ENCODE peak calls at places on chromosome 6, in nine cellular contexts. Q is left kidney; R is fibroblast of lung; C is fibroblast of mammary gland; M is HuH-7.5; X is iPS-NIHi11; N is heart left ventricle; K is activated naive CD4-positive, alpha-beta T cell treated with Interleukin-2 at 50 U/mL for 16 hours; W is H4. G is an unnamed sample.

GRCh38 chr6:32431142-32431541 is 8.5 kb upstream of the HLA-DRA start:
- DNase-seq in Q (no peak), R (no peak), C (no peak), M (no peak), X (no peak), N (no peak), K (no peak), W (no peak), G (no peak)

GRCh38 chr6:156977527-156978291 is 200.5 kb downstream of the ARID1B start:
- DNase-seq in Q (no peak), R (peak; percentile 53), C (peak; percentile 77), M (no peak), X (no peak), N (no peak), K (no peak), W (peak; percentile 64), G (no peak)

GRCh38 chr6:41836022-41836659 is 48.6 kb downstream of the TOMM6 start:
- DNase-seq in Q (no peak), R (peak; percentile 23), C (peak; percentile 15), M (no peak), X (no peak), N (no peak), K (no peak), W (no peak), G (no peak)

GRCh38 chr6:34888874-34889555 is at the start of gene ANKS1A:
- DNase-seq in Q (peak; percentile 94), R (peak; percentile 27), C (peak; percentile 20), M (peak; percentile 72), X (peak; percentile 91), N (peak; percentile 91), K (peak; percentile 91), W (peak; percentile 51), G (no peak)

GRCh38 chr6:25556516-25556915 is 95.5 kb upstream of the SCGN start:
- DNase-seq in Q (peak; percentile 89), R (peak; percentile 80), C (peak; percentile 80), M (peak; percentile 23), X (peak; percentile 73), N (peak; percentile 78), K (peak; percentile 77), W (peak; percentile 69), G (peak; percentile 51)

GRCh38 chr6:7535498-7535897 is 6.0 kb upstream of the DSP start:
- DNase-seq in Q (no peak), R (no peak), C (peak; percentile 54), M (no peak), X (no peak), N (no peak), K (no peak), W (no peak), G (no peak)

GRCh38 chr6:13989424-13990144 is 64.8 kb downstream of the RNF182 start:
- DNase-seq in Q (no peak), R (peak; percentile 21), C (peak; percentile 8), M (no peak), X (no peak), N (no peak), K (no peak), W (no peak), G (no peak)

GRCh38 chr6:166922937-166923336 is 33.4 kb downstream of the RNASET2 start:
- DNase-seq in Q (no peak), R (no peak), C (no peak), M (no peak), X (no peak), N (no peak), K (no peak), W (no peak), G (no peak)

GRCh38 chr6:8013763-8014162 is 50.4 kb downstream of the BLOC1S5 start:
- DNase-seq in Q (no peak), R (no peak), C (no peak), M (no peak), X (no peak), N (no peak), K (no peak), W (no peak), G (no peak)

GRCh38 chr6:67393356-67393755 is 1241.7 kb upstream of the ADGRB3 start:
- DNase-seq in Q (no peak), R (no peak), C (peak; percentile 4), M (no peak), X (no peak), N (no peak), K (no peak), W (no peak), G (no peak)

GRCh38 chr6:150683320-150683719 is 83.6 kb downstream of the PLEKHG1 start:
- DNase-seq in Q (peak; percentile 31), R (no peak), C (no peak), M (no peak), X (no peak), N (no peak), K (no peak), W (no peak), G (no peak)

GRCh38 chr6:106913676-106914280 is 60.8 kb downstream of the CD24 start:
- DNase-seq in Q (peak; percentile 45), R (no peak), C (no peak), M (no peak), X (no peak), N (no peak), K (no peak), W (no peak), G (no peak)

GRCh38 chr6:113936093-113936934 is 34.6 kb downstream of the HDAC2 start:
- DNase-seq in Q (peak; percentile 82), R (peak; percentile 76), C (peak; percentile 72), M (peak; percentile 26), X (peak; percentile 42), N (no peak), K (no peak), W (peak; percentile 25), G (peak; percentile 32)

GRCh38 chr6:31945507-31946369 is at the start of gene CFB:
- DNase-seq in Q (peak; percentile 40), R (peak; percentile 85), C (peak; percentile 88), M (peak; percentile 84), X (peak; percentile 77), N (no peak), K (no peak), W (peak; percentile 77), G (no peak)

GRCh38 chr6:135936606-135937005 is 85.1 kb downstream of the PDE7B start:
- DNase-seq in Q (no peak), R (peak; percentile 97), C (peak; percentile 99), M (no peak), X (no peak), N (no peak), K (no peak), W (peak; percentile 17), G (no peak)

GRCh38 chr6:12077021-12077420 is 64.9 kb downstream of the HIVEP1 start:
- DNase-seq in Q (no peak), R (no peak), C (no peak), M (no peak), X (no peak), N (no peak), K (no peak), W (no peak), G (no peak)

GRCh38 chr6:15444881-15445280 is 199.0 kb downstream of the JARID2 start:
- DNase-seq in Q (peak; percentile 77), R (peak; percentile 37), C (no peak), M (no peak), X (no peak), N (no peak), K (no peak), W (peak; percentile 72), G (no peak)

GRCh38 chr6:35092362-35093117 is 48.6 kb downstream of the TCP11 start:
- DNase-seq in Q (peak; percentile 17), R (peak; percentile 44), C (peak; percentile 79), M (no peak), X (peak; percentile 7), N (no peak), K (no peak), W (no peak), G (no peak)

GRCh38 chr6:102742033-102742432 is 1348.5 kb downstream of the GRIK2 start:
- DNase-seq in Q (peak; percentile 64), R (no peak), C (no peak), M (no peak), X (no peak), N (no peak), K (no peak), W (no peak), G (no peak)

GRCh38 chr6:136889271-136890193 is 32.6 kb upstream of the SLC35D3 start:
- DNase-seq in Q (no peak), R (no peak), C (no peak), M (no peak), X (no peak), N (no peak), K (no peak), W (no peak), G (no peak)

GRCh38 chr6:137496909-137497721 is 2.9 kb upstream of the OLIG3 start:
- DNase-seq in Q (peak; percentile 17), R (no peak), C (no peak), M (no peak), X (no peak), N (no peak), K (no peak), W (no peak), G (no peak)

GRCh38 chr6:50264995-50265571 is 215.4 kb upstream of the DEFB112 start:
- DNase-seq in Q (peak; percentile 36), R (peak; percentile 38), C (no peak), M (no peak), X (peak; percentile 26), N (no peak), K (no peak), W (peak; percentile 44), G (peak; percentile 16)

GRCh38 chr6:143333749-143334520 is 116.6 kb downstream of the ADAT2 start:
- DNase-seq in Q (no peak), R (no peak), C (no peak), M (no peak), X (no peak), N (no peak), K (no peak), W (no peak), G (no peak)

GRCh38 chr6:79810878-79811277 is 136.5 kb downstream of the ELOVL4 start:
- DNase-seq in Q (no peak), R (no peak), C (no peak), M (no peak), X (no peak), N (no peak), K (no peak), W (no peak), G (no peak)